ENCODE peak calls at places on chromosomes 6 and 20, in five cellular contexts. A is endothelial cell, P is AG08396, L is fibroblast of lung, C is T-cell. N is an unnamed sample.

GRCh38 chr6:85551264-85551663 is 42.4 kb downstream of the SNX14 start:
- DNase-seq in A (no peak), P (no peak), L (no peak), C (no peak), N (no peak)

GRCh38 chr6:105600342-105601293 is 197.7 kb upstream of the PREP start:
- DNase-seq in A (no peak), P (no peak), L (peak), C (no peak), N (no peak)

GRCh38 chr6:31864818-31865204 is 2.2 kb upstream of the NEU1 start:
- DNase-seq in A (no peak), P (no peak), L (no peak), C (no peak), N (no peak)

GRCh38 chr6:5084787-5085637 is at the start of gene PPP1R3G:
- DNase-seq in A (peak), P (peak), L (peak), C (no peak), N (peak)

GRCh38 chr6:85670573-85670972 is 27.9 kb upstream of the SYNCRIP start:
- DNase-seq in A (no peak), P (no peak), L (peak), C (no peak), N (no peak)

GRCh38 chr20:50794181-50794845 is 548 bp upstream of the BCAS4 start:
- DNase-seq in A (no peak), P (no peak), L (no peak), C (no peak), N (no peak)

GRCh38 chr20:32580970-32581838 is 3.9 kb downstream of the NOL4L start:
- DNase-seq in A (no peak), P (no peak), L (no peak), C (no peak), N (no peak)

GRCh38 chr6:113921299-113921904 is 49.5 kb downstream of the HDAC2 start:
- DNase-seq in A (no peak), P (no peak), L (no peak), C (no peak), N (no peak)

GRCh38 chr6:41577865-41578713 is 31.9 kb downstream of the FOXP4 start:
- DNase-seq in A (peak), P (peak), L (peak), C (no peak), N (peak)

GRCh38 chr20:4082406-4083102 is 67.2 kb upstream of the RNF24 start:
- DNase-seq in A (peak), P (no peak), L (peak), C (peak), N (no peak)

GRCh38 chr20:38324159-38324558 is 20.2 kb downstream of the BPI start:
- DNase-seq in A (no peak), P (no peak), L (no peak), C (no peak), N (no peak)

GRCh38 chr20:3778976-3779375 is 2.3 kb downstream of the SPEF1 start:
- DNase-seq in A (no peak), P (no peak), L (no peak), C (no peak), N (no peak)